ENCODE peak calls at places on chromosomes 2 and 18, in five cellular contexts. L, V, A, O and Z are unnamed samples. For H3K36me3 and H3K9me3, the result is how much of the 10 kb centered on the place peaks cover.

GRCh38 chr2:84459944-84460429 is 907 bp upstream of the SUCLG1 start:
- DNase-seq in L (no peak), V (no peak), A (peak), O (no peak), Z (no peak)

GRCh38 chr2:191894681-191895147 is 47.8 kb upstream of the CAVIN2 start:
- DNase-seq in L (no peak), V (no peak), A (no peak), O (no peak), Z (no peak)

GRCh38 chr18:3040183-3040582 is 27.2 kb upstream of the LPIN2 start:
- DNase-seq in L (no peak), V (no peak), A (no peak), O (no peak), Z (no peak)

GRCh38 chr18:49023938-49024341 is 73.2 kb upstream of the SMAD7 start:
- DNase-seq in L (peak), V (no peak), A (no peak), O (peak), Z (no peak)

GRCh38 chr2:60483400-60483799 is 70.1 kb downstream of the BCL11A start:
- DNase-seq in L (no peak), V (no peak), A (no peak), O (no peak), Z (no peak)

GRCh38 chr2:71659868-71660518 is 206.6 kb downstream of the DYSF start:
- DNase-seq in L (peak), V (no peak), A (no peak), O (no peak), Z (no peak)

GRCh38 chr2:208142925-208143799 is 2.8 kb downstream of the CRYGB start:
- DNase-seq in L (no peak), V (no peak), A (no peak), O (no peak), Z (no peak)

GRCh38 chr2:237692601-237693079 is 65.3 kb downstream of the LRRFIP1 start:
- DNase-seq in L (no peak), V (peak), A (peak), O (peak), Z (peak)

GRCh38 chr2:164054651-164055050 is 318.8 kb upstream of the FIGN start:
- DNase-seq in L (no peak), V (no peak), A (no peak), O (no peak), Z (no peak)

GRCh38 chr2:12155308-12156061 is 409.1 kb downstream of the LPIN1 start:
- DNase-seq in L (no peak), V (no peak), A (no peak), O (no peak), Z (peak)

GRCh38 chr2:105455488-105455991 is 56.7 kb upstream of the FHL2 start:
- DNase-seq in L (no peak), V (peak), A (no peak), O (no peak), Z (peak)

GRCh38 chr18:74444104-74444503 is 13.0 kb downstream of the DIPK1C start:
- DNase-seq in L (no peak), V (no peak), A (no peak), O (no peak), Z (no peak)

GRCh38 chr2:238420442-238420841 is 6.3 kb upstream of the ASB1 start:
- DNase-seq in L (no peak), V (no peak), A (no peak), O (no peak), Z (no peak)

GRCh38 chr2:61900246-61900645 is 5.2 kb upstream of the COMMD1 start:
- DNase-seq in L (no peak), V (no peak), A (no peak), O (no peak), Z (no peak)

GRCh38 chr18:10750386-10751035 is 224.7 kb downstream of the NAPG start:
- DNase-seq in L (no peak), V (no peak), A (no peak), O (no peak), Z (no peak)

GRCh38 chr2:204108301-204108700 is 171.7 kb downstream of the ICOS start:
- DNase-seq in L (no peak), V (peak), A (peak), O (no peak), Z (peak)

GRCh38 chr2:9538000-9538507 is 17.6 kb downstream of the ADAM17 start:
- DNase-seq in L (no peak), V (no peak), A (peak), O (no peak), Z (no peak)

GRCh38 chr2:52594036-52594435 is 1173.6 kb upstream of the CHAC2 start:
- DNase-seq in L (no peak), V (no peak), A (peak), O (no peak), Z (no peak)

GRCh38 chr18:65753520-65753919 is 2.7 kb downstream of the CDH7 start:
- DNase-seq in L (no peak), V (peak), A (peak), O (no peak), Z (no peak)

GRCh38 chr2:40202798-40203400 is 249.0 kb downstream of the SLC8A1 start:
- DNase-seq in L (no peak), V (no peak), A (no peak), O (no peak), Z (peak)

GRCh38 chr18:35454803-35455202 is 43.0 kb downstream of the INO80C start:
- DNase-seq in L (no peak), V (no peak), A (no peak), O (no peak), Z (no peak)

GRCh38 chr2:10894264-10894935 is 17.3 kb upstream of the KCNF1 start:
- DNase-seq in L (no peak), V (no peak), A (no peak), O (no peak), Z (no peak)

GRCh38 chr18:1914489-1914888 is 656.8 kb downstream of the METTL4 start:
- DNase-seq in L (no peak), V (no peak), A (peak), O (no peak), Z (no peak)

GRCh38 chr2:38765149-38765548 is 12.9 kb upstream of the GEMIN6 start:
- DNase-seq in L (no peak), V (no peak), A (no peak), O (no peak), Z (peak)

GRCh38 chr2:64751286-64752260 is 97.9 kb upstream of the SERTAD2 start:
- DNase-seq in L (peak), V (peak), A (peak), O (peak), Z (no peak)

GRCh38 chr2:111665551-111666116 is 218.4 kb downstream of the ANAPC1 start:
- DNase-seq in L (no peak), V (no peak), A (no peak), O (no peak), Z (no peak)

GRCh38 chr2:196725218-196725617 is 74.3 kb downstream of the GTF3C3 start:
- DNase-seq in L (no peak), V (no peak), A (no peak), O (no peak), Z (no peak)

GRCh38 chr2:135528006-135528405 is 3.0 kb downstream of the ZRANB3 start:
- DNase-seq in L (no peak), V (no peak), A (no peak), O (no peak), Z (no peak)

GRCh38 chr2:135530313-135531230 is at the start of gene ZRANB3:
- DNase-seq in L (peak), V (peak), A (peak), O (peak), Z (peak)

GRCh38 chr2:135531231-135532197 is at the start of gene R3HDM1:
- DNase-seq in L (peak), V (peak), A (peak), O (peak), Z (peak)

GRCh38 chr2:135532581-135532980 is 1.3 kb downstream of the R3HDM1 start:
- DNase-seq in L (no peak), V (no peak), A (no peak), O (no peak), Z (no peak)
- H3K4me3 ChIP-seq in L (peak), V (peak), A (peak), O (no peak), Z (peak)

GRCh38 chr2:100063459-100063953 is 78.9 kb downstream of the AFF3 start:
- DNase-seq in L (no peak), V (no peak), A (no peak), O (no peak), Z (no peak)
- H3K36me3 ChIP-seq in L (under half), V (under half), A (under half), O (under half), Z (under half)

DNA sequence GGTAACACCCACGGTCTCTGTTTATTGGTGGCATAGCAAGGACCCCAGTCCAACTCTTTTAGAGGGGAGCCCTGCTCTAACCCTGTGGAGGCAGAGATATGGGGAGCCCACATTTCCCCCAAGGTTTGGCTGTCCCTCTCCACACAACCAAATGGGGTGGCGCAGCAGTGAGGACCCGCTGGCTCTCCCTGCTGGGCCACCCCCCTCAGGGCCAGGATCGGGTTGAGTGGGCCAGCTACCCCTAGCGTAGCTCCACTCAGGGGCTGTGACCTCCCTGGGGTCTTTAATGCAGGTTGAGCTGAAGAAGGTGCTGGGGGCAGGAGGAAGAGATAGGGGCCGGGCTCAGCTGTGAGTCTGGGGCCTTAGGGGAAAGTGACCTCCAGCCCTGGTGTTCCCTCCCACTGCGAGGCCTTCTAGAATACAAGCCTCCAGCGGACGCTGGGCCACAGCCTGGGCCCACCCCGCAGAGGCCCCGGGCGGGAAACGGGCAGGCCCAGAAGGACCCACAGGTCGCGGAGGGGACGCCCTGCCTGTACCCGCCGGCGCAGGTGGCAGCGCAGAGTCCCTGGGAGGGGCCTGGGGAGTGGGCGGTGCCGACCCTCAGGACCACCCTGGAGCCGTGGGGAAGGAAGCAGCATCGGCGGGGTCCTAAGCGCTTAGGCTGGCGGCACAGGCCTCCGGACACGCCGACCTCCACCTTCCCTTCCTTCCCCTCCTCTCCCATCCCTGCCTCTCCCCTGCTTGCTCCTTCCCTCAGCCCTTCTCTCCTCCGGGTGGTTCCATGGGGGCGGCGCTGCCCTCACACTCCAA is 9.6 kb downstream of the CROCC2 start:
- DNase-seq in L (no peak), V (peak), A (no peak), O (no peak), Z (no peak)
- H3K9me3 ChIP-seq in L (under half), V (under half), A (under half), O (under half), Z (under half)

DNA sequence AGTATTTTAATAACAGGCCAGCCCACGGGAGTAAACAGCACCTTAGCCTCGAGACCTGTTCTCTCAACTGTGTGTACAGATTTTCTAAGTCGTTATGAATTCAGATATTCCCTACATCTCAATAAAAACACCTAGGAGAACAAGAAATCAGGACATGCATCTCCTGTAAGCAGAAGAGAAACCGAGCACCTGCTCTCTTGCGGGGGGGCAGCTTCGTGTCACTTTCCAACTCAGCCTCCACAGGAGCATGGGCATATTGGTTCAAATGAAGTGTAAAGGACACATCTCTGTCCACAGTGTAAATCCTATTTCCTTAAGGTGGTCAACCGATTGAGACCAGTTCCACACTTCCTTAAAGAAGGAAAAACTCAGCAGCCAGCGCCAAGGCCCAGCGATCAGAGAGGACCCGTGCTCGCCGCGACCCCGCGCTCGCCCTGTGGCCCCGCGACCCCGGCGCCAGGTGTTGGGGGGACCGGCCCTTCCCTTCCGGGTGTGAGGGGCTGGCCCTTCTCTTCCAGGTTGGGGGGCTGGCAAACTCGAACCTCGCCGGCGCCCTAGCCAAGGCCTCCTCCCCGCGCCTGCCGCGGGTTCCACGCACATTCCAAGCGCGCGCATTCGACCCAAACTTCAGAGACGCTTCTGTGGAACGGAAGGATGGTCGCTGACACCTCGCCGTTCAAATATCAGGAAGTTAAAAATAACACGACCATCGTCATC is 652 bp downstream of the SH3YL1 start:
- DNase-seq in L (no peak), V (no peak), A (no peak), O (no peak), Z (no peak)
- H3K4me3 ChIP-seq in L (peak), V (no peak), A (no peak), O (peak), Z (no peak)

DNA sequence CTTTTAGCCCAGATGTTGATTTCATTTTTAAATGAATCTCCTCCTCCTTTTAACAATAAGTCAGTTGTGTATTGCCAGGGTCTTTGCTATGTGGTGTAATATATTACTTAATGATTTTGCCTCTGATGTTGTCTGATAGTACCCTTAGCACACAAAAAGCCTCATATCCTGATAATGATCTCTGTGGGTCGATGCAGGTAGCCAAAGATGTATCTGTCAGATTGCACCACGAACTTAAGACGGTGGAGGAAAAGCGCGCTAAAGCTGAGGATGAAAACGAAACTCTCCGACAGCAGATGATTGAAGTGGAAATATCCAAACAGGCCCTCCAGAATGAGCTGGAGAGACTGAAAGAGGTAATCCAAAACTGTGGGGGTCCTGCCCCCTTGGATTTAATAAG is 14.8 kb downstream of the MTCL1 start:
- DNase-seq in L (no peak), V (no peak), A (no peak), O (no peak), Z (no peak)
- H3K36me3 ChIP-seq in L (under half), V (under half), A (under half), O (under half), Z (half or more)

DNA sequence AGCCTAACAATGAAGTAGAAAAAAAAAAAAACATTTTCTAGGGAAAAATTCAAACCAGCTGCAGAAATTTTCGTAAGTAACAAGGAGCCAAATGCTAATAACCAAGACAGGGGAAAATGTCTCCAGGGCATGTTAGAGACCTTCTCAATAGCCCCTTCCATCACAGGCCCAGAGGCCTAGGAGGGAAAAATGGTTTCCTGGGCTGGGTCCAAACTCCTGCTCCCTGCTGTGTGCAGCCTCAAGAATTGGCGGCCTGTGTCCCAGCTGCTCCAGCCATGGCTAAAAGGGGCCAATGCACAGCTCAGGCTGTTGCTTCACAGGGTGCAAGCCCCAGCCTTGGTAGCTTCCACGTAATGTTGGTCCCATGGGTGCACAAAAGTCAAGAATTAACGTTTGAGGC is 266.2 kb downstream of the ZEB2 start:
- DNase-seq in L (no peak), V (no peak), A (no peak), O (no peak), Z (no peak)
- H3K9me3 ChIP-seq in L (under half), V (under half), A (under half), O (under half), Z (under half)

DNA sequence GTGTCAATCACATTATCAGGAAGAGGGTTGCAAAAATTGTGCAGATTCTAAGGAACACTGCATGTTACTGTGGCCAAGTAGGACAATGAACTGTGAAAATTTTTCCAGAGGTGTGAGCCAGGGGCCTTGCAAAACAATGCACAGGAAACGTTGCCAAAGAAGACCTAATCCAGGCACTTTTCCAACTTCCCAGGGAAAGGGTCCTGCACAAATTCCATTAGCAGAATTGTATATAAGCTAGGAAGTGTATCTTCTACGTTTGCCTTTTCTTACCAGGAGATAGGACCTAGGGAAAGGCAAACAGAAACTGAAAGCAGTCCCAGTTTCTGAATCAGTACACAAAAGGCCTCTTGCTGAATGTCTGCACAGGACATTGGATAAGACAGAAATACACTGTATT is 1888.3 kb upstream of the CELF4 start:
- DNase-seq in L (peak), V (no peak), A (peak), O (no peak), Z (peak)
- H3K4me3 ChIP-seq in L (no peak), V (no peak), A (no peak), O (no peak), Z (peak)